ENCODE peak calls at places on chromosome 13, in five cellular contexts. K, J, E, Y and M are unnamed samples.
A peak's percentile ranks its signal among the peaks of the same experiment; 100 is the strongest.

GRCh38 chr13:93521307-93521706 is 294.7 kb downstream of the GPC6 start:
- DNase-seq in K (peak; percentile 65), J (no peak), E (no peak), Y (no peak), M (no peak)

GRCh38 chr13:45807520-45808099 is 43.9 kb downstream of the SIAH3 start:
- DNase-seq in K (peak; percentile 66), J (peak; percentile 39), E (peak; percentile 43), Y (peak; percentile 33), M (peak; percentile 52)

GRCh38 chr13:62643007-62643483 is 1227.4 kb upstream of the PCDH20 start:
- DNase-seq in K (no peak), J (no peak), E (no peak), Y (no peak), M (no peak)

GRCh38 chr13:45492538-45492937 is 27.8 kb downstream of the COG3 start:
- DNase-seq in K (no peak), J (no peak), E (no peak), Y (no peak), M (peak; percentile 68)

GRCh38 chr13:23268441-23268840 is 87.7 kb downstream of the SGCG start:
- DNase-seq in K (no peak), J (no peak), E (no peak), Y (no peak), M (no peak)

GRCh38 chr13:45086484-45086883 is 33.8 kb upstream of the GTF2F2 start:
- DNase-seq in K (no peak), J (no peak), E (no peak), Y (no peak), M (peak; percentile 91)

GRCh38 chr13:39417643-39418042 is 185.3 kb downstream of the LHFPL6 start:
- DNase-seq in K (no peak), J (no peak), E (no peak), Y (no peak), M (peak; percentile 52)

GRCh38 chr13:56561327-56561726 is 579.4 kb upstream of the PRR20A start:
- DNase-seq in K (peak; percentile 2), J (no peak), E (no peak), Y (no peak), M (no peak)

GRCh38 chr13:96542986-96543385 is 451.3 kb downstream of the OXGR1 start:
- DNase-seq in K (no peak), J (no peak), E (no peak), Y (no peak), M (no peak)

GRCh38 chr13:80533175-80533574 is 192.2 kb upstream of the SPRY2 start:
- DNase-seq in K (no peak), J (no peak), E (no peak), Y (no peak), M (no peak)

GRCh38 chr13:31116224-31116623 is 45.5 kb downstream of the HSPH1 start:
- DNase-seq in K (no peak), J (no peak), E (no peak), Y (no peak), M (no peak)

GRCh38 chr13:32247887-32248286 is 67.3 kb downstream of the ZAR1L start:
- DNase-seq in K (no peak), J (no peak), E (no peak), Y (no peak), M (no peak)

GRCh38 chr13:111976474-111977183 is 90.3 kb upstream of the SOX1 start:
- DNase-seq in K (no peak), J (no peak), E (no peak), Y (no peak), M (no peak)

GRCh38 chr13:26019881-26020535 is 31.8 kb downstream of the SHISA2 start:
- DNase-seq in K (no peak), J (no peak), E (no peak), Y (no peak), M (peak; percentile 89)

GRCh38 chr13:74128171-74128767 is 5.9 kb downstream of the KLF12 start:
- DNase-seq in K (peak; percentile 36), J (no peak), E (no peak), Y (no peak), M (peak; percentile 31)

GRCh38 chr13:104592127-104592526 is 1525.9 kb upstream of the SLC10A2 start:
- DNase-seq in K (no peak), J (no peak), E (no peak), Y (no peak), M (no peak)

GRCh38 chr13:28741080-28741479 is 22.3 kb upstream of the SLC46A3 start:
- DNase-seq in K (no peak), J (no peak), E (no peak), Y (no peak), M (peak; percentile 15)

GRCh38 chr13:113137656-113138292 is 15.2 kb downstream of the F10 start:
- DNase-seq in K (no peak), J (no peak), E (no peak), Y (no peak), M (no peak)

GRCh38 chr13:102900193-102900608 is 54.4 kb downstream of the ERCC5 start:
- DNase-seq in K (no peak), J (no peak), E (no peak), Y (no peak), M (no peak)

GRCh38 chr13:100644328-100644727 is 30.3 kb downstream of the TMTC4 start:
- DNase-seq in K (no peak), J (no peak), E (no peak), Y (no peak), M (no peak)

DNA sequence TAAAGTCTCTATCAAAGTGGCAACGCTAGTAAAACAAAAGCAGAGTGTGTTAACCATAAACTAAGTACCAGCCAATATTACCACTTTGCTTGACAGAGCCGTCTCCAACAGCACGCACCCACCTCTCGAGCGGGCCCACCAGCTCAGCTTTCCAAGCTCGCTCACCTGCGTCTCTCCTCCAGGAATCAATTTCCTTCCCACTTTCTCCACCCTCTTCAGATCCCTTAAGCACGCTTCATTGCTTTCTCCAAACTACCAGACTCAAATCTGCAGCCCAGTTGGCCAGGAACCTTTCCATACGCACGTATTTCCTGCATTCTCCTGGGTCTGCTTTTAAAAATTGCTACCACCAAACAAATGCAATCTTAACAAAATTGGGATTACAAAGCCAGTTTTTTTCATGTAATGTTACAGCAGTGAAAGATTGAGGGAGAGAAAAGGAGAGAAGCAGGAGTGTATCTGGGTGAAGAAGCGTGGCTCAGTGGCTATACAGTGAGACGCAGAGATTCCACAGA is 1.5 kb downstream of the ENOX1 start:
- DNase-seq in K (no peak), J (no peak), E (no peak), Y (no peak), M (no peak)
- H3K4me3 ChIP-seq in K (peak overlapping the region; percentile 65), J (no peak overlapping the region), E (peak overlapping the region; percentile 60), Y (peak overlapping the region; percentile 78), M (peak overlapping the region; percentile 70)

GRCh38 chr13:29926077-29926476 is 75.7 kb upstream of the UBL3 start:
- DNase-seq in K (no peak), J (no peak), E (no peak), Y (no peak), M (no peak)

GRCh38 chr13:29925457-29925856 is 75.0 kb upstream of the UBL3 start:
- DNase-seq in K (peak; percentile 70), J (no peak), E (peak; percentile 33), Y (peak; percentile 91), M (peak; percentile 97)

GRCh38 chr13:29923554-29924481 is 73.4 kb upstream of the UBL3 start:
- DNase-seq in K (peak; percentile 41), J (peak; percentile 54), E (peak; percentile 87), Y (peak; percentile 94), M (peak; percentile 99)

GRCh38 chr13:29924482-29924884 is 74.1 kb upstream of the UBL3 start:
- DNase-seq in K (no peak), J (no peak), E (peak; percentile 35), Y (no peak), M (peak; percentile 81)

DNA sequence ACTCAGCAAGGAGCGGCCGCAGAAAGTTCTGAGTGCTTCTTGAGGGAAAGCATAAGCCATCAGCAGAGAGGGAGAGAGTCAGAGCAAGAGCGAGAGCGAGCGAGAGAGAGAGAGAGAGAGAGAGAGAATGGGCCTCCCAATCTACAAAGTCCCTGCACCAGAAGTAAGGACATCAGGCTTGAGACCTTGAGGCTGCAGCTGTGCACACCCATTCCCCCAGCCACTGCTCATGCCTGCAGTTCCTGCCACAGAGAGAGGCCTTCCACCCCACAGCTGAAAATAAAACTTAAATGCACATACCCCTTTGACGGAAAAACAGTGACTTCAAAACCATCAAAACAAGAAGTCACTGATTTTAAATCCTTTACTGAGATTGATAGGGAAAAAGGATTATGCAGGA is 74.5 kb upstream of the UBL3 start:
- DNase-seq in K (no peak), J (no peak), E (no peak), Y (no peak), M (no peak)
- H3K4me3 ChIP-seq in K (no peak overlapping the region), J (no peak overlapping the region), E (peak overlapping the region; percentile 6), Y (no peak overlapping the region), M (no peak overlapping the region)

GRCh38 chr13:90049989-90050671 is 1297.4 kb upstream of the MIR17HG start:
- DNase-seq in K (no peak), J (no peak), E (no peak), Y (no peak), M (no peak)

DNA sequence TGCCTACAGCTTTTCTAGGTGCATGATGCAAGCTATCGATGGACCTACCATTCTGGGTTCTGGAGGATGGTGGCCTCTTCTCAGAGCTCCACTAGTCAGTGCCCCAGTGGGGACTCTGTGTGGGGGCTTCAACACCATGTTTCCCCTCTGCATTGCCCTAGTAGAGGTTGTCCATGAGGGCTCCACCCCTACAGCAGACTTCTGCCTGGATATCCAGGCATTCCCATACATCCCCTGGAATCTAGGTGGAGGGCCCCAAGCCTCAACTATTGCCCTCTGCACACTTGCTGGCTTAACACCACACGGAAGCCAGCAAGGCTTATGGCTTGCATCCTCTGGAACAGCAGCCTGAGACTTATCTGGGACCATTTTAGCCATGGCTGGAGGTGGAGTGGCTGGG is 1299.9 kb upstream of the MIR17HG start:
- DNase-seq in K (no peak), J (no peak), E (no peak), Y (no peak), M (no peak)
- H3K4me3 ChIP-seq in K (no peak overlapping the region), J (no peak overlapping the region), E (no peak overlapping the region), Y (no peak overlapping the region), M (no peak overlapping the region)

GRCh38 chr13:48653074-48654054 is at the start of gene CYSLTR2:
- DNase-seq in K (peak; percentile 9), J (no peak), E (no peak), Y (no peak), M (peak; percentile 34)
- H3K4me3 ChIP-seq in K (no peak within 1 kb of the TSS), J (no peak within 1 kb of the TSS), E (no peak within 1 kb of the TSS), Y (no peak within 1 kb of the TSS), M (no peak within 1 kb of the TSS)

DNA sequence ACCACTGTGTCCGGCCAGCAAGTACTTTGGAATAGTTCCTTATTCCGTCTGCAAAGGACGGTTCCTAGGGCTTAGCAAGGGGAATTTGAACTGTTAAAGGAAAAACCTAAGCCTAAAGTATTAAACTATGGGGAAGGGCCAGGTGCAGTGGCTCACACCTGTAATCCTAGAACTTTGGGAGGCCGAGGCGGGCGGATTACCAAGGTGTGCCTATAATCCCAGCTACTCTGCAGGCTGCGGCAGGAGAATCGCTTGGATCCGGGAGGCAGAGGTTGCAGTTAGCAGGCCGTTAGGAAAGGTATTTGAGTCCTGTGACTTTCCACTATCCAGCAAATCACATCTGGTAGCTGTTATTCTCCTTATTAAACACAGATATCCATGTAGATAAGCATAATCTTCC is 9.4 kb upstream of the RAB20 start:
- DNase-seq in K (no peak), J (no peak), E (no peak), Y (no peak), M (no peak)
- H3K4me3 ChIP-seq in K (no peak overlapping the region), J (no peak overlapping the region), E (no peak overlapping the region), Y (no peak overlapping the region), M (no peak overlapping the region)